ENCODE peak calls at places on chromosomes 4 and X, in four cellular contexts. L, A, Y and W are unnamed samples.

GRCh38 chrX:115260330-115260729 is 26.4 kb upstream of the LRCH2 start:
- DNase-seq in L (no peak), Y (no peak), A (no peak), W (no peak)

GRCh38 chrX:109826954-109827708 is 94.1 kb upstream of the ACSL4 start:
- DNase-seq in L (peak; percentile 72), A (no peak), Y (no peak), W (no peak)

GRCh38 chr4:78293348-78293747 is 236.2 kb downstream of the FRAS1 start:
- DNase-seq in A (no peak), Y (no peak), L (no peak), W (no peak)

GRCh38 chrX:56802921-56803848 is 74.1 kb downstream of the NBDY start:
- DNase-seq in A (no peak), Y (peak; percentile 63), L (peak; percentile 39), W (peak; percentile 10)

GRCh38 chrX:68699960-68700746 is 52.7 kb downstream of the STARD8 start:
- DNase-seq in Y (peak; percentile 76), L (no peak), A (no peak), W (no peak)

GRCh38 chr4:44766453-44766852 is 40.1 kb upstream of the GNPDA2 start:
- DNase-seq in A (no peak), Y (no peak), L (no peak), W (no peak)

GRCh38 chrX:1754077-1754476 is 139.2 kb downstream of the ASMT start:
- DNase-seq in A (no peak), Y (no peak), L (no peak), W (peak; percentile 28)

GRCh38 chr4:121724671-121725070 is 27.9 kb upstream of the ANXA5 start:
- DNase-seq in Y (no peak), A (no peak), L (no peak), W (no peak)

GRCh38 chr4:145216532-145216931 is 36.1 kb upstream of the OTUD4 start:
- DNase-seq in A (peak; percentile 24), Y (no peak), L (no peak), W (peak; percentile 15)

GRCh38 chr4:137693641-137694040 is 161.3 kb upstream of the PCDH18 start:
- DNase-seq in Y (no peak), L (no peak), A (no peak), W (no peak)

GRCh38 chr4:65592089-65592488 is 78.2 kb downstream of the EPHA5 start:
- DNase-seq in A (no peak), Y (no peak), L (no peak), W (no peak)

GRCh38 chr4:4594531-4594930 is 52.7 kb upstream of the STX18 start:
- DNase-seq in L (no peak), A (no peak), Y (no peak), W (no peak)

GRCh38 chr4:46274717-46275116 is 115.2 kb downstream of the GABRA2 start:
- DNase-seq in L (peak; percentile 2), Y (peak; percentile 3), A (no peak), W (no peak)

GRCh38 chr4:123081971-123082370 is 159.6 kb upstream of the NUDT6 start:
- DNase-seq in A (no peak), L (no peak), Y (no peak), W (no peak)

GRCh38 chr4:127505203-127505602 is 127.6 kb upstream of the INTU start:
- DNase-seq in L (no peak), A (no peak), Y (peak; percentile 62), W (no peak)

GRCh38 chr4:101367201-101367600 is 19.9 kb upstream of the PPP3CA start:
- DNase-seq in L (no peak), A (no peak), Y (no peak), W (no peak)

GRCh38 chr4:6881908-6882307 is 27.7 kb upstream of the TBC1D14 start:
- DNase-seq in L (no peak), A (no peak), Y (no peak), W (no peak)

GRCh38 chr4:6886886-6887285 is 22.7 kb upstream of the TBC1D14 start:
- DNase-seq in A (no peak), L (no peak), Y (no peak), W (no peak)

GRCh38 chr4:6887591-6888371 is 21.8 kb upstream of the TBC1D14 start:
- DNase-seq in Y (peak; percentile 86), L (no peak), A (no peak), W (no peak)

GRCh38 chr4:6885953-6886557 is 23.6 kb upstream of the TBC1D14 start:
- DNase-seq in L (no peak), Y (no peak), A (no peak), W (no peak)

GRCh38 chr4:6884341-6884870 is 25.2 kb upstream of the TBC1D14 start:
- DNase-seq in L (no peak), Y (no peak), A (no peak), W (no peak)
- H3K27ac ChIP-seq in L (no peak overlapping the region), Y (no peak overlapping the region), A (no peak overlapping the region), W (no peak overlapping the region)

GRCh38 chr4:38983756-38984647 is 48.2 kb downstream of the TMEM156 start:
- DNase-seq in A (no peak), L (peak; percentile 62), Y (no peak), W (no peak)
- TF ChIP-seq TCF7L2 in A (no peak), L (no peak), Y (no peak), W (no peak)

GRCh38 chrX:87516716-87517115 is 886 bp upstream of the KLHL4 start:
- DNase-seq in Y (no peak), A (no peak), L (no peak), W (no peak)
- H3K4me3 ChIP-seq in Y (no peak overlapping the region), A (no peak overlapping the region), L (no peak overlapping the region), W (peak overlapping the region; percentile 94)

DNA sequence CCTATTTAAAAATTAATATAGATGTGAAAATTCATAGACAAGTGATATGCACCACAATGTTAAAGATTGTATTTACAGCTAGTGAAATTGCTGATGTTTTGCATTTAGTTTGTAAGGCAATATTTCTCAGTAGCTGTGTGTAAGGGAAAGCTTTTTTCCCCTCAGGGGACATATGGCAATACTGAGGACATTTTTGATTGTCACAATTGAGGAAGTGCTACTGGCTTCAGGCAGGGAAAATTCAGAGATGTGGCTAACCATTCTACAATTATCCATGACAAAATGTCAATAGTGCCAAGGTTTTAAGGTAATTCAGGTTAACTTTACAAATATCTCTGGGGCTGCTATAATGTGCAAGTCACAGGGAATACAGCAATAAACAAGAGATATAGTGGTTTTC is 66.1 kb upstream of the IL15 start:
- DNase-seq in L (no peak), Y (no peak), A (no peak), W (no peak)
- H3K27ac ChIP-seq in L (no peak overlapping the region), Y (no peak overlapping the region), A (no peak overlapping the region), W (no peak overlapping the region)

GRCh38 chr4:102829803-102830202 is 2.5 kb upstream of the UBE2D3 start:
- DNase-seq in A (no peak), L (no peak), Y (no peak), W (no peak)
- TF ChIP-seq TCF7L2 in A (no peak), L (no peak), Y (no peak), W (no peak)

DNA sequence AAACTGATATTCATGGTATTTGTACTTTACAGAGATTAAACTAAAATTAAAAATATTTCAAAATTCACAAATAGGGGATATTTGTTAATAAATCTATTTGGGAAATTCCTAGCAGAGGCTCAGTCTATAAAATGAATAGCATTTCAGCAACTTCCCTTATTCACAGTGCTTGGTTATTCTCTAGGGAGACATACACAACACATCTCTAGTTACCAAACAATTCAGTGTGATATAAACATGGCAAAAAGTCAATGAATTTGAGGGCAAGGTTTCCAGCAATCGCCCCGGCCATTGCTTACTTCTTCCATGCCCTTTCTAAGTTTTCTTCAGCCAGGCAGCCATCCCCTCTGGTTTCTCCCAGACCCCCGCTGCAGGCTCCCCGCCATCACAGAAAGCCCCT is 4.3 kb downstream of the TLR7 start:
- DNase-seq in A (no peak), Y (no peak), L (no peak), W (no peak)
- H3K4me3 ChIP-seq in A (no peak overlapping the region), Y (no peak overlapping the region), L (no peak overlapping the region), W (no peak overlapping the region)

DNA sequence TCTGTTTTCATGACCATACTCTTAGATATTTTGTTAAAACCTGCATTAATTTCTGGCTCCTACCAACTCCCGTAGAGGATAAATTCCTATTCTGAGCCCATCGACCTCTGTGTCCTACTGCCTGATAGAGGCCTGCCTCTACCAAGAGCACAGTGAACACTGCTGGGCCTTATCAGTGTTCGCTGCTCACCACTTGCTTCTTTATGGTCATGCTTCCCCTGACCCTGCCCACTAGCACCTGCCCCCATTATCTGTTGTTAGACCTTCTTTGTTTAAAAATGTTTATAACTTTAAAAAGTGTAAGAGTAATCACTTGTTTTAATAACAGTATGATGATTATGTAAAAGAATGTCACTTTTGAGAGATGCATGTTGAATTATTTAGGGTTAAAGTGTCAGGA is 6.1 kb downstream of the DAPP1 start:
- DNase-seq in A (no peak), Y (peak; percentile 61), L (no peak), W (no peak)
- H3K27ac ChIP-seq in A (no peak overlapping the region), Y (no peak overlapping the region), L (no peak overlapping the region), W (no peak overlapping the region)

GRCh38 chrX:135572436-135572835 is 52.0 kb downstream of the INTS6L start:
- DNase-seq in A (no peak), L (no peak), Y (no peak), W (no peak)
- TF ChIP-seq TCF7L2 in A (no peak), L (no peak), Y (no peak), W (no peak)

DNA sequence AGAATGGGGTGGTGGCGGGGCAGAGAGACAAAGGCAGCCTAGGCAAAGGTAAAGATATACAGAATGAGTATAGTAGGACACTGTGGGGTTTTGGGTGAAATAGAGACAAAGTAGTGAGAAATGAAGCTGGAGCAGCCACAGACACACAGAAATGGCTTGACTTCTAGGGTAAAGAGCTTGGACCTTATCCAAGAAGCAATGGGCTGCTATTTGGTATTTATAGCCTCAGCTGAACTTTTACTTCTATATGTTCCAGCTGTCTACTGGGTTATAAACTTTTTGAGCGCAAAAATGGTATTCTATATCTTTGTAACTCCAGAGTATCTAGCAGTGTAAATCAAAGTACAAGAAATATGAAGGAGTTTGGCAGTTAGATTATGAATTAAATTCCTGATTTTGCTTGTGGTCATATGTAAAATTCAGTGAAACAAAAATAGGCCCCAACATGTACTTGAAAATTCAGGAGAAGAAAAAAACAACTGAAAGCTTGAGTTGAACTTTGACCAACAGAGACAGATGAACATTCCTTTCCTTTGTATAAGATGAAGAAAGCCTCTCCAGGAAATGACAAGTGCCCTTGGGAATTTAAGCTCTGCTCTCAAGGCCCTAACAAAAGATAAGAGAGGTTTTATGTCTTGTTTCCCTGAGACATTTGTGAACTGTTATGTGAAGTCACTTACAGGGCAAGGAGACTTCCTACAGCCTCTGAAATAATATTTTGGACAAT is 354.1 kb downstream of the CHIC1 start:
- DNase-seq in A (peak; percentile 4), Y (no peak), L (no peak), W (no peak)
- H3K4me3 ChIP-seq in A (no peak overlapping the region), Y (no peak overlapping the region), L (no peak overlapping the region), W (no peak overlapping the region)

GRCh38 chr4:3293410-3294391 is 880 bp downstream of the RGS12 start:
- DNase-seq in L (no peak), A (no peak), Y (no peak), W (no peak)
- H3K27ac ChIP-seq in L (peak overlapping the region; percentile 83), A (peak overlapping the region; percentile 72), Y (peak overlapping the region; percentile 80), W (peak overlapping the region; percentile 86)